ENCODE peak calls at places on chromosomes 6 and 20, in seven cellular contexts. V is Caki2; Y is COR-L47; L is SHP77; E is effector CD4-positive, alpha-beta T cell; O is CD8-positive, alpha-beta T cell; H is pancreas. F is an unnamed sample.

GRCh38 chr20:17652411-17652810 is 29.6 kb downstream of the RRBP1 start:
- DNase-seq in V (no peak), Y (no peak), L (no peak), E (no peak), O (no peak), H (peak; percentile 41), F (peak; percentile 30)

GRCh38 chr6:53846250-53846649 is 51.4 kb downstream of the LRRC1 start:
- DNase-seq in V (no peak), Y (no peak), L (no peak), E (no peak), O (no peak), H (no peak), F (no peak)

GRCh38 chr6:144158133-144158532 is 7.8 kb downstream of the STX11 start:
- DNase-seq in V (peak; percentile 62), Y (no peak), L (no peak), E (no peak), O (no peak), H (peak; percentile 17), F (no peak)

GRCh38 chr6:170212051-170212756 is 78.7 kb downstream of the DLL1 start:
- DNase-seq in V (no peak), Y (no peak), L (no peak), E (no peak), O (no peak), H (no peak), F (peak; percentile 13)

GRCh38 chr20:63738687-63739128 is 868 bp upstream of the SLC2A4RG start:
- DNase-seq in V (no peak), Y (no peak), L (no peak), E (peak; percentile 33), O (no peak), H (peak; percentile 82), F (no peak)

GRCh38 chr6:108323710-108324109 is 28.9 kb downstream of the AFG1L start:
- DNase-seq in V (no peak), Y (no peak), L (no peak), E (no peak), O (no peak), H (no peak), F (no peak)

GRCh38 chr6:33851959-33852358 is 48.2 kb upstream of the MLN start:
- DNase-seq in V (peak; percentile 33), Y (peak; percentile 36), L (no peak), E (no peak), O (no peak), H (no peak), F (no peak)

GRCh38 chr6:154434662-154435061 is 75.8 kb downstream of the CNKSR3 start:
- DNase-seq in V (no peak), Y (no peak), L (no peak), E (no peak), O (no peak), H (no peak), F (no peak)

GRCh38 chr6:34535646-34536045 is 20.5 kb downstream of the SPDEF start:
- DNase-seq in V (no peak), Y (no peak), L (no peak), E (no peak), O (no peak), H (no peak), F (no peak)